ENCODE peak calls at places on chromosomes 12 and 14, in six cellular contexts. One of them, this sample, is unnamed.

GRCh38 chr12:51847830-51848727 is at the start of gene FIGNL2:
- DNase-seq in HCT116: no peak
- DNase-seq in cardiac muscle cell: peak
- DNase-seq in body of pancreas: no peak
- DNase-seq in ovary: no peak
- DNase-seq in AG04450: no peak
- DNase-seq in this sample: no peak

GRCh38 chr12:18888062-18888461 is 150.1 kb downstream of the CAPZA3 start:
- DNase-seq in HCT116: no peak
- DNase-seq in cardiac muscle cell: no peak
- DNase-seq in body of pancreas: no peak
- DNase-seq in ovary: no peak
- DNase-seq in AG04450: no peak
- DNase-seq in this sample: no peak

GRCh38 chr12:52207106-52207505 is 15.3 kb upstream of the KRT80 start:
- DNase-seq in HCT116: no peak
- DNase-seq in cardiac muscle cell: no peak
- DNase-seq in body of pancreas: no peak
- DNase-seq in ovary: no peak
- DNase-seq in AG04450: no peak
- DNase-seq in this sample: no peak

GRCh38 chr14:68733086-68733621 is 59.7 kb downstream of the ZFP36L1 start:
- DNase-seq in HCT116: no peak
- DNase-seq in cardiac muscle cell: peak
- DNase-seq in body of pancreas: no peak
- DNase-seq in ovary: no peak
- DNase-seq in AG04450: no peak
- DNase-seq in this sample: peak

GRCh38 chr12:13116971-13117370 is 13.5 kb upstream of the GSG1 start:
- DNase-seq in HCT116: no peak
- DNase-seq in cardiac muscle cell: no peak
- DNase-seq in body of pancreas: no peak
- DNase-seq in ovary: no peak
- DNase-seq in AG04450: no peak
- DNase-seq in this sample: no peak

GRCh38 chr14:96100171-96101064 is 61.3 kb downstream of the C14orf132 start:
- DNase-seq in HCT116: peak
- DNase-seq in cardiac muscle cell: peak
- DNase-seq in body of pancreas: peak
- DNase-seq in ovary: peak
- DNase-seq in AG04450: peak
- DNase-seq in this sample: peak

GRCh38 chr12:3350432-3350831 is 140.6 kb upstream of the PRMT8 start:
- DNase-seq in HCT116: no peak
- DNase-seq in cardiac muscle cell: no peak
- DNase-seq in body of pancreas: no peak
- DNase-seq in ovary: no peak
- DNase-seq in AG04450: no peak
- DNase-seq in this sample: no peak

GRCh38 chr14:100739306-100739705 is 12.6 kb downstream of the DLK1 start:
- DNase-seq in HCT116: no peak
- DNase-seq in cardiac muscle cell: no peak
- DNase-seq in body of pancreas: no peak
- DNase-seq in ovary: no peak
- DNase-seq in AG04450: no peak
- DNase-seq in this sample: no peak

GRCh38 chr12:13900718-13901117 is 80.7 kb downstream of the GRIN2B start:
- DNase-seq in HCT116: no peak
- DNase-seq in cardiac muscle cell: no peak
- DNase-seq in body of pancreas: no peak
- DNase-seq in ovary: no peak
- DNase-seq in AG04450: no peak
- DNase-seq in this sample: no peak

GRCh38 chr12:95882873-95883272 is 24.1 kb downstream of the SNRPF start:
- DNase-seq in HCT116: no peak
- DNase-seq in cardiac muscle cell: no peak
- DNase-seq in body of pancreas: no peak
- DNase-seq in ovary: no peak
- DNase-seq in AG04450: no peak
- DNase-seq in this sample: no peak

GRCh38 chr14:106506901-106507305 is 980.5 kb downstream of the TMEM121 start:
- DNase-seq in HCT116: no peak
- DNase-seq in cardiac muscle cell: no peak
- DNase-seq in body of pancreas: no peak
- DNase-seq in ovary: no peak
- DNase-seq in AG04450: no peak
- DNase-seq in this sample: no peak

GRCh38 chr12:43826681-43827458 is 9.0 kb upstream of the TMEM117 start:
- DNase-seq in HCT116: no peak
- DNase-seq in cardiac muscle cell: peak
- DNase-seq in body of pancreas: no peak
- DNase-seq in ovary: no peak
- DNase-seq in AG04450: no peak
- DNase-seq in this sample: no peak

GRCh38 chr14:93103392-93104080 is 12.2 kb downstream of the ITPK1 start:
- DNase-seq in HCT116: no peak
- DNase-seq in cardiac muscle cell: no peak
- DNase-seq in body of pancreas: no peak
- DNase-seq in ovary: no peak
- DNase-seq in AG04450: no peak
- DNase-seq in this sample: no peak

GRCh38 chr14:75427126-75427481 is 718 bp upstream of the JDP2 start:
- DNase-seq in HCT116: no peak
- DNase-seq in cardiac muscle cell: no peak
- DNase-seq in body of pancreas: no peak
- DNase-seq in ovary: no peak
- DNase-seq in AG04450: no peak
- DNase-seq in this sample: no peak

GRCh38 chr12:11555743-11556625 is 93.5 kb upstream of the ETV6 start:
- DNase-seq in HCT116: no peak
- DNase-seq in cardiac muscle cell: peak
- DNase-seq in body of pancreas: no peak
- DNase-seq in ovary: no peak
- DNase-seq in AG04450: no peak
- DNase-seq in this sample: no peak

GRCh38 chr14:76829650-76830421 is 3.6 kb downstream of the LRRC74A start:
- DNase-seq in HCT116: no peak
- DNase-seq in cardiac muscle cell: peak
- DNase-seq in body of pancreas: peak
- DNase-seq in ovary: no peak
- DNase-seq in AG04450: no peak
- DNase-seq in this sample: peak

GRCh38 chr14:38199768-38200167 is 7.9 kb upstream of the SSTR1 start:
- DNase-seq in HCT116: no peak
- DNase-seq in cardiac muscle cell: peak
- DNase-seq in body of pancreas: no peak
- DNase-seq in ovary: no peak
- DNase-seq in AG04450: no peak
- DNase-seq in this sample: no peak

GRCh38 chr12:13968281-13968680 is 13.1 kb downstream of the GRIN2B start:
- DNase-seq in HCT116: no peak
- DNase-seq in cardiac muscle cell: no peak
- DNase-seq in body of pancreas: no peak
- DNase-seq in ovary: no peak
- DNase-seq in AG04450: no peak
- DNase-seq in this sample: no peak

GRCh38 chr12:120858306-120859088 is 45.7 kb downstream of the SPPL3 start:
- DNase-seq in HCT116: no peak
- DNase-seq in cardiac muscle cell: no peak
- DNase-seq in body of pancreas: no peak
- DNase-seq in ovary: no peak
- DNase-seq in AG04450: no peak
- DNase-seq in this sample: no peak

GRCh38 chr12:55831407-55831880 is 2.1 kb upstream of the DNAJC14 start:
- DNase-seq in HCT116: no peak
- DNase-seq in cardiac muscle cell: no peak
- DNase-seq in body of pancreas: no peak
- DNase-seq in ovary: no peak
- DNase-seq in AG04450: no peak
- DNase-seq in this sample: no peak

GRCh38 chr12:1374296-1374695 is 220.1 kb downstream of the FBXL14 start:
- DNase-seq in HCT116: no peak
- DNase-seq in cardiac muscle cell: no peak
- DNase-seq in body of pancreas: no peak
- DNase-seq in ovary: no peak
- DNase-seq in AG04450: no peak
- DNase-seq in this sample: no peak

GRCh38 chr12:65408448-65408847 is 130.0 kb downstream of the MSRB3 start:
- DNase-seq in HCT116: no peak
- DNase-seq in cardiac muscle cell: no peak
- DNase-seq in body of pancreas: no peak
- DNase-seq in ovary: no peak
- DNase-seq in AG04450: no peak
- DNase-seq in this sample: no peak

GRCh38 chr12:47885012-47885501 is 19.7 kb downstream of the VDR start:
- DNase-seq in HCT116: no peak
- DNase-seq in cardiac muscle cell: peak
- DNase-seq in body of pancreas: no peak
- DNase-seq in ovary: no peak
- DNase-seq in AG04450: no peak
- DNase-seq in this sample: no peak

GRCh38 chr12:49043856-49044258 is 16.7 kb downstream of the KMT2D start:
- DNase-seq in HCT116: no peak
- DNase-seq in cardiac muscle cell: peak
- DNase-seq in body of pancreas: peak
- DNase-seq in ovary: no peak
- DNase-seq in AG04450: no peak
- DNase-seq in this sample: no peak

GRCh38 chr14:104895786-104896642 is 28.7 kb upstream of the PLD4 start:
- DNase-seq in HCT116: no peak
- DNase-seq in cardiac muscle cell: no peak
- DNase-seq in body of pancreas: peak
- DNase-seq in ovary: peak
- DNase-seq in AG04450: no peak
- DNase-seq in this sample: no peak

GRCh38 chr14:64696355-64696844 is 7.8 kb upstream of the PLEKHG3 start:
- DNase-seq in HCT116: no peak
- DNase-seq in cardiac muscle cell: no peak
- DNase-seq in body of pancreas: no peak
- DNase-seq in ovary: no peak
- DNase-seq in AG04450: no peak
- DNase-seq in this sample: no peak

GRCh38 chr14:56964885-56965284 is 154.6 kb upstream of the OTX2 start:
- DNase-seq in HCT116: no peak
- DNase-seq in cardiac muscle cell: no peak
- DNase-seq in body of pancreas: no peak
- DNase-seq in ovary: no peak
- DNase-seq in AG04450: no peak
- DNase-seq in this sample: no peak

DNA sequence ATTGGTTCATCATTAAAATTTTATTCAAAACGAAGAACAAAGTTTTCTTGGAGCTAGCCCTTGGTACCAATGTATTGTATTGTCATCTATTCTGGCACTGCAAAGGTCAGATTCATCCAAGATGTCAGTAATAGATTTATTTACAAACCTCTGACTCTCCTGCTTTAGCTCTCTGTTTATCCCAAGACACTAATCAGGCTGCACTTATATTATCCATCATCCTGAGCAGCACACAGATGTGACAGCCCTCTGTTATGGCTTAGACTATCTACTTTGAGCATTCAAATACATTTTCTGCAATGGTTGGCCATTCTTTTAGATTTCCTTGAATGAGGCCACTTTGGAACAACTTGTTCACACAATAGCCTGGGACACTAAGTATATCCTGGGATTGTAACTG is 5.0 kb upstream of the PTPRR start:
- DNase-seq in HCT116: no peak
- DNase-seq in cardiac muscle cell: no peak
- DNase-seq in body of pancreas: no peak
- DNase-seq in ovary: no peak
- DNase-seq in AG04450: no peak
- DNase-seq in this sample: no peak
- H3K27ac ChIP-seq in HCT116: no peak
- H3K27ac ChIP-seq in cardiac muscle cell: no peak
- H3K27ac ChIP-seq in body of pancreas: no peak
- H3K27ac ChIP-seq in ovary: no peak
- H3K27ac ChIP-seq in AG04450: no peak
- H3K27ac ChIP-seq in this sample: no peak

DNA sequence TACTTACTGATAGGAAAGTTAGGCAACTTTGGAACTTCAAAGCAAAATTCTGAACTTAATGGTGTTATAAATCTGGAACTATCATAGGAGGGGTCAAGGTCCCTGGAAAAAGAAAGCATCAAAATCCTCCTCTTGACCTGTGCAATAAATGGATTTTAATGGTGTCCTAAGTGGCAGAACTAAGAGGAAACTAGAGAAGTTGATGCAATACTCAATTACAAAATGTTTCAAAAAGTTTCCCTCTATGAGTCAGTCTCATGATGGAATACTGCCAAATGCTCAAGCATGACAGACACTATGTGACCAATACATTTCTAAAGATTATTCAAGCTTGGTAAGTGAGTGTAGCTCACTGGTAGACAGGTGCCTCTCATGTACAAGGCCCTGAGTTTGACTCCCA is 47.7 kb upstream of the ERGIC2 start:
- DNase-seq in HCT116: peak
- DNase-seq in cardiac muscle cell: peak
- DNase-seq in body of pancreas: no peak
- DNase-seq in ovary: no peak
- DNase-seq in AG04450: peak
- DNase-seq in this sample: no peak
- H3K4me3 ChIP-seq in HCT116: no peak
- H3K4me3 ChIP-seq in cardiac muscle cell: no peak
- H3K4me3 ChIP-seq in body of pancreas: no peak
- H3K4me3 ChIP-seq in ovary: no peak
- H3K4me3 ChIP-seq in AG04450: no peak
- H3K4me3 ChIP-seq in this sample: no peak

GRCh38 chr14:69803753-69804152 is 6.7 kb upstream of the SLC10A1 start:
- DNase-seq in HCT116: no peak
- DNase-seq in cardiac muscle cell: no peak
- DNase-seq in body of pancreas: no peak
- DNase-seq in ovary: no peak
- DNase-seq in AG04450: no peak
- DNase-seq in this sample: no peak
- TF ChIP-seq CTCF in HCT116: no peak
- TF ChIP-seq CTCF in cardiac muscle cell: peak
- TF ChIP-seq CTCF in body of pancreas: no peak
- TF ChIP-seq CTCF in ovary: no peak
- TF ChIP-seq CTCF in AG04450: peak
- TF ChIP-seq CTCF in this sample: no peak

GRCh38 chr12:98869886-98870285 is 224.8 kb downstream of the APAF1 start:
- DNase-seq in HCT116: no peak
- DNase-seq in cardiac muscle cell: no peak
- DNase-seq in body of pancreas: no peak
- DNase-seq in ovary: no peak
- DNase-seq in AG04450: no peak
- DNase-seq in this sample: no peak

GRCh38 chr12:98868538-98868937 is 223.4 kb downstream of the APAF1 start:
- DNase-seq in HCT116: no peak
- DNase-seq in cardiac muscle cell: no peak
- DNase-seq in body of pancreas: no peak
- DNase-seq in ovary: no peak
- DNase-seq in AG04450: no peak
- DNase-seq in this sample: no peak

GRCh38 chr12:98870521-98870920 is 225.4 kb downstream of the APAF1 start:
- DNase-seq in HCT116: no peak
- DNase-seq in cardiac muscle cell: no peak
- DNase-seq in body of pancreas: no peak
- DNase-seq in ovary: no peak
- DNase-seq in AG04450: no peak
- DNase-seq in this sample: peak

GRCh38 chr12:98864363-98864762 is 219.3 kb downstream of the APAF1 start:
- DNase-seq in HCT116: no peak
- DNase-seq in cardiac muscle cell: no peak
- DNase-seq in body of pancreas: no peak
- DNase-seq in ovary: no peak
- DNase-seq in AG04450: no peak
- DNase-seq in this sample: no peak

GRCh38 chr12:98868076-98868475 is 223.0 kb downstream of the APAF1 start:
- DNase-seq in HCT116: no peak
- DNase-seq in cardiac muscle cell: no peak
- DNase-seq in body of pancreas: no peak
- DNase-seq in ovary: no peak
- DNase-seq in AG04450: no peak
- DNase-seq in this sample: peak
- H3K27ac ChIP-seq in HCT116: no peak
- H3K27ac ChIP-seq in cardiac muscle cell: no peak
- H3K27ac ChIP-seq in body of pancreas: no peak
- H3K27ac ChIP-seq in ovary: no peak
- H3K27ac ChIP-seq in AG04450: no peak
- H3K27ac ChIP-seq in this sample: peak

This sample was measured in dorsolateral prefrontal cortex.